ENCODE peak calls at places on chromosomes 12 and 14, in ten cellular contexts. K is endothelial cell; T is LoVo; Q is HTR-8/SVneo; R is activated T-helper 9 cell treated with anti-CD3 and anti-CD28 coated beads, Interleukin-2, amount 50 U/mL, for 16 hours; G is stimulated activated CD8-positive, alpha-beta memory T cell treated with anti-CD3 and anti-CD28 coated beads, Interleukin-2, amount 100 ng/mL, for 1 hour; J is NCI-H510A; C is effector memory CD8-positive, alpha-beta T cell; X is stimulated activated CD4-positive, alpha-beta T cell treated with anti-CD3 and anti-CD28 coated beads, Interleukin-1b, Interleukin-23, amount 100 ng/mL, for 24 hours; L is HuH-7. D is an unnamed sample.

GRCh38 chr12:6961278-6961694 is 9.2 kb downstream of the PHB2 start:
- DNase-seq in K (no peak), T (peak; percentile 83), Q (no peak), R (peak; percentile 93), G (peak; percentile 81), J (no peak), C (peak; percentile 86), X (peak; percentile 74), L (no peak), D (no peak)

GRCh38 chr14:68663385-68664076 is 129.3 kb downstream of the ZFP36L1 start:
- DNase-seq in K (no peak), T (no peak), Q (no peak), R (peak; percentile 25), G (no peak), J (no peak), C (peak; percentile 28), X (no peak), L (no peak), D (no peak)

GRCh38 chr12:97602315-97602714 is 139.7 kb downstream of the RMST start:
- DNase-seq in K (no peak), T (no peak), Q (no peak), R (no peak), G (no peak), J (no peak), C (no peak), X (no peak), L (no peak), D (no peak)

GRCh38 chr12:124456652-124457152 is 110.7 kb downstream of the NCOR2 start:
- DNase-seq in K (peak; percentile 42), T (no peak), Q (no peak), R (peak; percentile 21), G (no peak), J (no peak), C (no peak), X (no peak), L (no peak), D (no peak)

GRCh38 chr12:91058821-91059220 is 997 bp upstream of the KERA start:
- DNase-seq in K (no peak), T (no peak), Q (no peak), R (no peak), G (no peak), J (no peak), C (no peak), X (no peak), L (no peak), D (no peak)

GRCh38 chr12:120361506-120362208 is 7.3 kb downstream of the MSI1 start:
- DNase-seq in K (peak; percentile 81), T (no peak), Q (no peak), R (no peak), G (no peak), J (no peak), C (no peak), X (no peak), L (no peak), D (no peak)

GRCh38 chr14:76958975-76959710 is 69.4 kb downstream of the IRF2BPL start:
- DNase-seq in K (no peak), T (peak; percentile 46), Q (peak; percentile 75), R (no peak), G (no peak), J (no peak), C (no peak), X (no peak), L (no peak), D (no peak)

GRCh38 chr12:5171701-5172100 is 128.0 kb downstream of the KCNA5 start:
- DNase-seq in K (peak; percentile 54), T (peak; percentile 67), Q (peak; percentile 36), R (no peak), G (no peak), J (no peak), C (no peak), X (no peak), L (peak; percentile 42), D (no peak)

GRCh38 chr14:59630281-59630963 is 53.8 kb upstream of the CCDC175 start:
- DNase-seq in K (peak; percentile 42), T (no peak), Q (no peak), R (no peak), G (no peak), J (peak; percentile 66), C (no peak), X (no peak), L (no peak), D (peak; percentile 3)

D was measured in T1000.